ENCODE peak calls at places on chromosomes 4 and X, in six cellular contexts. U, B, P, I, N and S are unnamed samples.
A peak's percentile ranks its signal among the peaks of the same experiment; 100 is the strongest.

GRCh38 chr4:100391086-100391485 is 126.7 kb downstream of the EMCN start:
- DNase-seq in U (no peak), B (no peak), P (no peak), I (no peak), N (no peak), S (no peak)

GRCh38 chrX:154990496-154990895 is 32.0 kb downstream of the F8 start:
- DNase-seq in U (no peak), B (no peak), P (no peak), I (no peak), N (no peak), S (no peak)

GRCh38 chrX:134025986-134026731 is 40.8 kb upstream of the GPC3 start:
- DNase-seq in U (no peak), B (no peak), P (no peak), I (no peak), N (no peak), S (no peak)

GRCh38 chr4:168558587-168558986 is 61.7 kb downstream of the PALLD start:
- DNase-seq in U (no peak), B (no peak), P (no peak), I (no peak), N (no peak), S (no peak)

GRCh38 chrX:84933956-84934556 is 69.6 kb upstream of the APOOL start:
- DNase-seq in U (no peak), B (peak; percentile 17), P (no peak), I (no peak), N (no peak), S (no peak)

GRCh38 chr4:1029957-1030520 is 18.6 kb downstream of the FGFRL1 start:
- DNase-seq in U (no peak), B (no peak), P (no peak), I (no peak), N (no peak), S (peak; percentile 70)

GRCh38 chrX:104085477-104085876 is 9.4 kb upstream of the TMSB15C start:
- DNase-seq in U (no peak), B (no peak), P (no peak), I (no peak), N (no peak), S (no peak)

GRCh38 chr4:7757501-7758443 is 181.9 kb downstream of the AFAP1 start:
- DNase-seq in U (no peak), B (peak; percentile 30), P (no peak), I (no peak), N (peak; percentile 54), S (no peak)

GRCh38 chr4:72951628-72952027 is 117.9 kb downstream of the COX18 start:
- DNase-seq in U (no peak), B (no peak), P (no peak), I (no peak), N (no peak), S (no peak)

GRCh38 chrX:134294548-134294947 is 57.6 kb downstream of the CCDC160 start:
- DNase-seq in U (no peak), B (no peak), P (no peak), I (no peak), N (no peak), S (no peak)

GRCh38 chr4:8237256-8237989 is 32.1 kb upstream of the HTRA3 start:
- DNase-seq in U (no peak), B (no peak), P (no peak), I (no peak), N (no peak), S (no peak)

GRCh38 chr4:75841641-75842520 is 60.4 kb downstream of the PPEF2 start:
- DNase-seq in U (no peak), B (no peak), P (peak; percentile 54), I (no peak), N (no peak), S (no peak)

GRCh38 chr4:52657630-52658501 is 1.2 kb downstream of the USP46 start:
- DNase-seq in U (no peak), B (peak; percentile 43), P (peak; percentile 18), I (no peak), N (peak; percentile 16), S (peak; percentile 9)
- TF ChIP-seq CTCF in U (no peak), B (no peak), P (no peak), I (no peak), N (no peak), S (no peak)

DNA sequence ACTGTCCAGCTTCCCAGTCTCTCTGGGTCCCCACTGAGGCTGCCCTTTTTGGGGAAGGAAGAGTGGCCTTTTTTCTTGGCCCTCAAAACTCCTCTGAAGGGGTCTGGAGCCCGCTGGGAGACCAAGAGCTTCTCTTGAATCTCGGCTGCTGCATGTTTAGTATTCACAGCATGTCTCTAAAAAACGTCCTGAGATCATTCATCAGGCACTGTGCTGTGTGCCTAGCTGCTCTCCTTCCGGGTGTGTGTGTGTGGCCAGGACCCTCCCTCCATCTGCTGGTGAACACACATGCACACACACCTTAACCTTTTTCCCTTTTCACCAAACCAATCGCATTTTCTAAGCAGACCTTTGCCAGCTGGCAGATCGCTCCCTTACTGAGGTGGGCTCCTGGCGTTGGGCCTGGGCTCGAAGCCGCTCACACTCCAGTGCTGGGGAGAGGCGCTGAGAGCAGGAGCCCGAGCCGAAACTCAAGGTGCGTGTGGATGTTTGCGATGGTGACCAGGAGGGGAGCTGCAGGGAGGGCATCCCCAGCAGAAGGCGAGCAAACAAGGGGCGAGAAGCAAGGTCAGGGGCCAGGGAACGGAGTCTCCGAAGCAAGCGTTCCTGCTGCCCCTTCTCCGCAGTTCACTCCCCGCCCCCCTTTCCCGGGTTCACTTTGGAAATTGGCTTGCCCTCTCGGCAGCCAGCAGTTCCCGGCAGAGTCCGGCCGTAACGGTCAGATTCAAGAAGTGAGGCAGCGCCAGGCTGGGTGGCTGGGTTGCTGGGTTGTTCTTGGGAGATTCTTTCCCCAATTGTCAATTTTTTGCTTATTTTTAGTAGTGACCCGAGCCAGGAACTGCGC is 605 bp upstream of the FRMPD3 start:
- DNase-seq in U (no peak), B (no peak), P (no peak), I (no peak), N (no peak), S (no peak)
- H3K27me3 ChIP-seq in U (no peaks in the 10 kb centered on the region), B (no peaks in the 10 kb centered on the region), P (no peaks in the 10 kb centered on the region), I (peaks cover 25% of the 10 kb centered on the region), N (peaks cover 64% of the 10 kb centered on the region), S (peaks cover 29% of the 10 kb centered on the region)

GRCh38 chr4:158536833-158537232 is 15.2 kb downstream of the RXFP1 start:
- DNase-seq in U (no peak), B (no peak), P (no peak), I (no peak), N (no peak), S (no peak)

GRCh38 chr4:158538176-158538575 is 16.5 kb downstream of the RXFP1 start:
- DNase-seq in U (no peak), B (no peak), P (no peak), I (no peak), N (no peak), S (no peak)

GRCh38 chr4:158540125-158540907 is 18.6 kb downstream of the RXFP1 start:
- DNase-seq in U (no peak), B (no peak), P (no peak), I (no peak), N (no peak), S (no peak)

GRCh38 chr4:158541506-158541905 is 19.8 kb downstream of the RXFP1 start:
- DNase-seq in U (no peak), B (no peak), P (no peak), I (no peak), N (no peak), S (no peak)

GRCh38 chr4:158538911-158539310 is 17.2 kb downstream of the RXFP1 start:
- DNase-seq in U (no peak), B (no peak), P (no peak), I (no peak), N (no peak), S (no peak)
- H3K4me1 ChIP-seq in U (no peaks in the 10 kb centered on the region), B (no peaks in the 10 kb centered on the region), P (no peaks in the 10 kb centered on the region), I (no peaks in the 10 kb centered on the region), N (no peaks in the 10 kb centered on the region), S (no peaks in the 10 kb centered on the region)

DNA sequence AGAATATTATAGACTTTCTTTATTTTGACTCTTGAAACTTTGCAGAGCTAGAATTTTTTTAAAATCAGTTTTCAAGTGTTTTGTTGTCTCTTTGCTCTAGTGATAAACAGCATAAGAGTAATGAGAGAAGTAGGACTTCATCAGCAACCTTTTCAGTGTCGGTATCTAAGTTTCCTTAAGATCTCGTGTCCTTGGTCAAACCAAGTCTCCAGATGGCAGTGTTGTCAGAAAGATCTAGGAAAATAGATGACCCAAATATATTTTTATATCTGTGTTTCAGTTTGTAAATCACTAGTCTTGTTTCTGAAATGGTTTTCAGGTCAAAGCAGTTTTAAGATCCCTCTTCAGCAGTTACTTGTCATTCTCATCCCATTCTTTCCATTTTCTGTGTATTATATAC is 438.3 kb downstream of the RAPGEF2 start:
- DNase-seq in U (no peak), B (no peak), P (no peak), I (no peak), N (no peak), S (no peak)
- TF ChIP-seq CTCF in U (no peak), B (no peak), P (no peak), I (no peak), N (no peak), S (no peak)